ENCODE peak calls at places on chromosomes 3 and 15, in eight cellular contexts. L is NCI-H1105; G is psoas muscle; S is activated naive CD4-positive, alpha-beta T cell treated with Interleukin-2 at 50 U/mL for 16 hours; A is fibroblast of lung; O is activated CD8-positive, alpha-beta memory T cell treated with anti-CD3 and anti-CD28 coated beads, Interleukin-2, amount 50 U/mL, for 4 hours; T is stimulated activated naive CD4-positive, alpha-beta T cell; P is ELR. H is an unnamed sample.

GRCh38 chr3:94360982-94361381 is 298.1 kb downstream of the NSUN3 start:
- DNase-seq in T (no peak), P (no peak), G (peak), A (peak), O (no peak), L (no peak), S (no peak), H (no peak)

GRCh38 chr15:48472756-48473155 is 141.5 kb downstream of the DUT start:
- DNase-seq in G (no peak), P (peak), O (no peak), A (peak), S (no peak), T (no peak), L (no peak), H (no peak)

GRCh38 chr3:58537412-58538301 is 667 bp upstream of the ACOX2 start:
- DNase-seq in G (no peak), L (no peak), T (no peak), S (no peak), P (no peak), A (no peak), O (no peak), H (no peak)

GRCh38 chr3:17573396-17573795 is 169.0 kb downstream of the TBC1D5 start:
- DNase-seq in L (no peak), P (no peak), S (no peak), T (no peak), G (no peak), O (no peak), A (no peak), H (no peak)

GRCh38 chr3:140316461-140316860 is 361.4 kb upstream of the TRIM42 start:
- DNase-seq in P (no peak), G (no peak), L (no peak), S (no peak), A (no peak), T (no peak), O (no peak), H (no peak)

GRCh38 chr15:75694241-75695182 is 18.1 kb downstream of the CSPG4 start:
- DNase-seq in O (no peak), L (peak), A (peak), G (peak), S (no peak), P (peak), T (no peak), H (no peak)

GRCh38 chr3:78277793-78278192 is 1237.9 kb downstream of the ROBO2 start:
- DNase-seq in P (no peak), S (no peak), A (no peak), O (no peak), G (no peak), L (no peak), T (no peak), H (no peak)

GRCh38 chr15:94924971-94925593 is 693.7 kb downstream of the MCTP2 start:
- DNase-seq in A (peak), P (no peak), O (no peak), L (no peak), T (no peak), S (no peak), G (no peak), H (no peak)

GRCh38 chr15:32867313-32867626 is 149.5 kb downstream of the GREM1 start:
- DNase-seq in S (no peak), O (no peak), L (no peak), A (peak), T (no peak), G (no peak), P (peak), H (no peak)

GRCh38 chr3:116065496-116065895 is 379.8 kb downstream of the LSAMP start:
- DNase-seq in S (no peak), O (no peak), P (no peak), T (no peak), G (no peak), A (no peak), L (no peak), H (no peak)